ENCODE peak calls at places on chromosomes 16 and 17, in ten cellular contexts. M, W, B, U, T, N, G, H, L and D are unnamed samples.

GRCh38 chr16:17125671-17126070 is 345.1 kb downstream of the XYLT1 start:
- DNase-seq in M (no peak), W (no peak), B (no peak), U (no peak), T (no peak), N (no peak), G (no peak), H (no peak), L (no peak), D (no peak)

GRCh38 chr17:64130559-64131001 is 636 bp upstream of the ERN1 start:
- DNase-seq in M (no peak), W (no peak), B (no peak), U (peak; percentile 51), T (no peak), N (no peak), G (peak; percentile 83), H (no peak), L (no peak), D (no peak)

GRCh38 chr17:80761421-80761871 is 216.8 kb downstream of the RPTOR start:
- DNase-seq in M (no peak), W (no peak), B (no peak), U (no peak), T (no peak), N (no peak), G (peak; percentile 87), H (no peak), L (no peak), D (no peak)

GRCh38 chr16:15690296-15690695 is 40.3 kb downstream of the NDE1 start:
- DNase-seq in M (no peak), W (no peak), B (no peak), U (no peak), T (no peak), N (no peak), G (no peak), H (no peak), L (no peak), D (no peak)

GRCh38 chr17:45048795-45049563 is 2.5 kb downstream of the DCAKD start:
- DNase-seq in M (no peak), W (no peak), B (no peak), U (no peak), T (no peak), N (no peak), G (no peak), H (peak; percentile 38), L (no peak), D (no peak)

GRCh38 chr17:75152971-75153853 is 1.1 kb downstream of the JPT1 start:
- DNase-seq in M (peak; percentile 80), W (no peak), B (peak; percentile 77), U (peak; percentile 76), T (peak; percentile 26), N (peak; percentile 54), G (peak; percentile 49), H (peak; percentile 72), L (no peak), D (peak; percentile 48)

GRCh38 chr17:9943343-9943742 is 38.3 kb upstream of the RCVRN start:
- DNase-seq in M (no peak), W (no peak), B (no peak), U (no peak), T (no peak), N (no peak), G (no peak), H (no peak), L (no peak), D (no peak)

GRCh38 chr17:43483674-43484551 is at the start of gene DHX8:
- DNase-seq in M (peak; percentile 99), W (peak; percentile 96), B (peak; percentile 99), U (peak; percentile 98), T (peak; percentile 95), N (peak; percentile 99), G (peak; percentile 99), H (peak; percentile 90), L (peak; percentile 99), D (peak; percentile 98)

GRCh38 chr17:4560837-4561241 is 462 bp upstream of the GGT6 start:
- DNase-seq in M (no peak), W (no peak), B (peak; percentile 69), U (peak; percentile 21), T (no peak), N (no peak), G (no peak), H (no peak), L (no peak), D (no peak)

GRCh38 chr17:67557052-67557845 is 160.5 kb upstream of the NOL11 start:
- DNase-seq in M (no peak), W (no peak), B (no peak), U (no peak), T (no peak), N (no peak), G (no peak), H (no peak), L (no peak), D (no peak)

GRCh38 chr16:29857133-29857760 is 5.8 kb downstream of the CDIPT start:
- DNase-seq in M (no peak), W (no peak), B (no peak), U (no peak), T (no peak), N (no peak), G (no peak), H (no peak), L (no peak), D (no peak)

GRCh38 chr16:30997887-30998711 is 12.3 kb downstream of the STX1B start:
- DNase-seq in M (no peak), W (no peak), B (peak; percentile 34), U (no peak), T (no peak), N (no peak), G (no peak), H (no peak), L (no peak), D (no peak)

GRCh38 chr16:81523387-81524115 is 78.9 kb downstream of the CMIP start:
- DNase-seq in M (peak; percentile 56), W (peak; percentile 69), B (no peak), U (no peak), T (peak; percentile 56), N (no peak), G (no peak), H (no peak), L (no peak), D (no peak)

GRCh38 chr16:66988197-66988788 is at the start of gene CES4A:
- DNase-seq in M (no peak), W (no peak), B (no peak), U (no peak), T (no peak), N (no peak), G (no peak), H (no peak), L (no peak), D (no peak)

GRCh38 chr17:73743802-73744201 is 99.6 kb upstream of the SDK2 start:
- DNase-seq in M (no peak), W (no peak), B (no peak), U (no peak), T (no peak), N (no peak), G (no peak), H (no peak), L (no peak), D (no peak)
- TF ChIP-seq POLR2AphosphoS5 in M (no peak), W (no peak), B (no peak), U (peak; percentile 58), T (no peak), N (no peak), G (no peak), H (no peak), L (no peak), D (no peak)

DNA sequence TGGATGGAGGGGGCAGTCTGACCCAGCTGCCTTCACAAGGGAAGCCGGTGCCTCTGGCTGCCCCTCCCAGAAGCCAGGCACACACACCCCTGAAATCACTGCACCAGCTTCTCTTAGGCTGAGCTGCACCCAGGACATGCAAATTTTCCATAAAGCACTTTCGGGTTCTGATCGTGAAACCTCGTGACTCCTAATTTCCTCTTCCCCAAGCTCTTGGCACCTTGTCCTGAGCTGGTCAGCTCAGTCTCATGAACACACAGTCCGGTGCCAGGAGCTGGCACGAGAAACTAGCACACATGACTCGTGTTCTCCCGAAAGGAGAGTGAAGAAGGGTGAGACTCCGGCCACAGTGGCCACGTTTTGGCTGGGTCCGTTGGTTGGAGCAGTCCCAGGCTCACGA is 9.0 kb upstream of the ABR start:
- DNase-seq in M (no peak), W (peak; percentile 93), B (no peak), U (peak; percentile 71), T (peak; percentile 87), N (peak; percentile 94), G (peak; percentile 40), H (no peak), L (no peak), D (no peak)
- TF ChIP-seq POLR2AphosphoS5 in M (no peak), W (peak; percentile 95), B (no peak), U (peak; percentile 38), T (peak; percentile 96), N (peak; percentile 83), G (no peak), H (no peak), L (no peak), D (peak; percentile 21)

GRCh38 chr16:69771651-69771967 is 9.5 kb downstream of the WWP2 start:
- DNase-seq in M (no peak), W (no peak), B (no peak), U (no peak), T (no peak), N (no peak), G (peak; percentile 29), H (no peak), L (no peak), D (no peak)

GRCh38 chr16:69773255-69773947 is 11.3 kb downstream of the WWP2 start:
- DNase-seq in M (no peak), W (no peak), B (no peak), U (no peak), T (no peak), N (no peak), G (no peak), H (no peak), L (no peak), D (no peak)

GRCh38 chr16:69772560-69773254 is 10.6 kb downstream of the WWP2 start:
- DNase-seq in M (no peak), W (no peak), B (no peak), U (no peak), T (no peak), N (no peak), G (peak; percentile 23), H (no peak), L (no peak), D (no peak)

GRCh38 chr16:69779724-69780123 is 17.6 kb downstream of the WWP2 start:
- DNase-seq in M (no peak), W (no peak), B (no peak), U (no peak), T (no peak), N (no peak), G (no peak), H (peak; percentile 34), L (no peak), D (no peak)

DNA sequence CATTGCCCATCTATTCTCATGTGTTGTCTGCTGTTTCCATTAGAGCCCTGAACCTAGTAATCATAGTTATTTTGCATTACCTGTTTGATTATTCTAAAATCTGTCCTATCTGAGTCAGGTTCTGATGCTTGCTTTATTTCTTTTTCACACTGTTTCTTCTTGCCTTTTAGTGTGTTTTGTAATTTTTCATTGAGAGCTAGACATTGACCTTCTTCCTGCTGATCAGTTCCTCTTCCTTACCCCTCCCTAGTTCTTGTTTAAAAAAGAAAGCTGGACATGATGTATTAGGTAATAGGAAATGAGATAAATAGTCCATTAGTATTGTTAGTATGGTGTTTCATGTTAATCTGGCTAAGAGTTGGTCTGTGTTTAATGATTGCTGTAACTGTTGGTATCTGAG is 13.4 kb downstream of the WWP2 start:
- DNase-seq in M (no peak), W (no peak), B (no peak), U (no peak), T (no peak), N (no peak), G (no peak), H (no peak), L (no peak), D (no peak)
- TF ChIP-seq POLR2AphosphoS5 in M (no peak), W (no peak), B (no peak), U (no peak), T (no peak), N (no peak), G (no peak), H (no peak), L (no peak), D (no peak)

GRCh38 chr17:50037321-50038107 is 18.4 kb upstream of the ITGA3 start:
- DNase-seq in M (peak; percentile 83), W (no peak), B (no peak), U (peak; percentile 53), T (peak; percentile 62), N (no peak), G (no peak), H (peak; percentile 55), L (no peak), D (peak; percentile 90)
- TF ChIP-seq POLR2AphosphoS5 in M (peak; percentile 62), W (no peak), B (no peak), U (peak; percentile 61), T (no peak), N (no peak), G (no peak), H (peak; percentile 24), L (no peak), D (peak; percentile 71)